ENCODE peak calls at places on chromosomes 12 and 14, in ten cellular contexts. R is Panc1, W is Peyer's patch, F is tibial artery, I is stomach, P is PC-3, V is breast epithelium, C is psoas muscle, B is right lobe of liver, T is esophagus squamous epithelium. E is an unnamed sample. For H3K4me1, the result is how much of the 10 kb centered on the place peaks cover.

GRCh38 chr14:27727371-27727770 is 1039.2 kb upstream of the FOXG1 start:
- DNase-seq in I (no peak), V (no peak), R (no peak), W (no peak), C (no peak), P (no peak), T (no peak), F (no peak), B (no peak), E (no peak)

GRCh38 chr14:59981564-59981963 is 61.6 kb downstream of the LRRC9 start:
- DNase-seq in C (no peak), V (no peak), F (no peak), I (no peak), B (no peak), W (no peak), R (no peak), P (no peak), T (no peak), E (no peak)

GRCh38 chr12:53766881-53767280 is 15.1 kb upstream of the CISTR start:
- DNase-seq in T (no peak), I (no peak), W (no peak), F (no peak), C (no peak), V (no peak), P (no peak), B (no peak), R (no peak), E (no peak)

GRCh38 chr14:32087173-32087861 is 10.2 kb downstream of the ARHGAP5 start:
- DNase-seq in I (no peak), R (no peak), V (no peak), C (no peak), P (peak), T (no peak), W (no peak), B (no peak), F (no peak), E (no peak)

GRCh38 chr14:59274991-59275391 is 86.5 kb downstream of the DAAM1 start:
- DNase-seq in C (no peak), B (no peak), R (no peak), I (no peak), V (no peak), P (peak), F (no peak), T (no peak), W (peak), E (peak)

GRCh38 chr14:99822800-99823455 is 29.7 kb downstream of the EML1 start:
- DNase-seq in C (no peak), V (no peak), I (no peak), F (no peak), W (no peak), B (no peak), P (no peak), R (no peak), T (no peak), E (no peak)

GRCh38 chr12:78697817-78698415 is 166.7 kb upstream of the SYT1 start:
- DNase-seq in C (no peak), W (no peak), V (no peak), I (no peak), T (no peak), P (peak), B (no peak), F (no peak), R (no peak), E (no peak)

GRCh38 chr12:100020370-100020769 is 35.6 kb upstream of the ANKS1B start:
- DNase-seq in B (no peak), F (no peak), I (no peak), V (no peak), C (no peak), W (no peak), P (peak), T (no peak), R (no peak), E (no peak)

GRCh38 chr12:98406378-98406777 is 109.0 kb upstream of the TMPO start:
- DNase-seq in C (no peak), R (no peak), V (no peak), T (no peak), B (no peak), F (no peak), I (no peak), W (no peak), P (no peak), E (no peak)

GRCh38 chr12:109192358-109192757 is 76.0 kb downstream of the ACACB start:
- DNase-seq in R (no peak), V (no peak), C (no peak), I (no peak), F (no peak), B (peak), T (no peak), P (peak), W (no peak), E (no peak)

GRCh38 chr12:131163189-131163738 is 209.6 kb downstream of the ADGRD1 start:
- DNase-seq in F (no peak), R (no peak), I (no peak), V (no peak), B (no peak), W (no peak), T (no peak), C (no peak), P (no peak), E (no peak)

GRCh38 chr12:87270894-87271293 is 758.3 kb downstream of the C12orf50 start:
- DNase-seq in I (no peak), B (no peak), V (no peak), P (peak), C (no peak), T (no peak), W (no peak), R (no peak), F (no peak), E (no peak)

GRCh38 chr12:51004504-51004903 is 21.7 kb downstream of the SLC11A2 start:
- DNase-seq in R (no peak), F (no peak), V (no peak), T (no peak), W (no peak), P (no peak), C (no peak), I (no peak), B (no peak), E (no peak)

DNA sequence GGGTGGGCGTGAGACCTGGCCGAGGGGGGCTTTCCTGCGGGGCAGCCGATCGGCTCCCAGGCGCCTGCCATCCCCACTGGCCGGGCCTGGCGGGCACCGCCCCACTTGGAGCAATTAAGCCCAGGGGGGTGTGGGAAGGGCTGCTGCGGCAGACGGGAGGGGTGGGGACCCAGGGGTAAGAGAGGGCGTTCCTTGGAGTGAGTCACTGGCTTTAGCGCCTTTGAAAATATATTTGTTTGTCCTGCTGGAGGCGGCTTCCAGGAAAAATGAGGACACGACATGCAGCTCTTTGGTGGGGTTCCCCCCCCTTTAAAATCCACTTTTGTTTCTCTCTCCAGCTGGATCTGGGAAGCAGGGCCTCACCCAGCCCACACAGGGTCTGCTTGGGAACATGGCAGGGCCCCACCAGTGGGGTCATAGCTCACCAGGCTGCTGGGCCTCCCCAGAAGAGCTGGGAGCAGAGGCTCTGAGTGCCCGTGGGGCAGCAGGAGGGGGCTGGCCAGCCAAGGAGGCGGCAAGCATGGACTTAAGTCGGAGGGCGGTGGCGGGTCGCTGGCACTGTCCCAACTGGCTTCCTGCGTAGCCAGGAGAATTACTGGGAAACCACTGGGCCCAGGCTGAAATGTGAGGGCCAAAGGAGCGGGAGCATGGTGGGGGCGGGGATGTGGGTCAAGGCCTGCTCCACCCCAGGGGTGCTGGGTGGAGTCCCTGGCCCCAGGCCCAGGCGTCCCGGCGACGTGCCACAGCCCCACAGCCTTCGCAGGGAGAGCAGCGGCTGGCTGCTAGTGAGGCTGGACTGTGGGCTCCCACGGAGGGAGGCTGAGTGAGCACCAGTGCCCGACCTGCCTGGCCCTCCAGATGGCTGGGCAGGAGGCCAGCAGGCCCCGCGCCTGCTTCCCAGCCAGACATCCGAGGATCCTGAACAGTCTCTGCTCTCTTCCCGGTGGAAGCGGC is 128.0 kb downstream of the RFLNA start:
- DNase-seq in F (peak), I (peak), V (peak), C (peak), B (peak), T (no peak), W (peak), P (peak), R (no peak), E (peak)
- TF ChIP-seq CTCF in F (no peak), I (no peak), V (peak), C (no peak), B (no peak), T (no peak), W (no peak), P (no peak), R (no peak), E (no peak)

GRCh38 chr14:22846811-22847307 is 10.5 kb downstream of the MMP14 start:
- DNase-seq in V (no peak), F (no peak), B (no peak), C (no peak), R (no peak), W (no peak), T (no peak), I (no peak), P (no peak), E (no peak)

GRCh38 chr14:22845821-22846625 is 9.6 kb downstream of the MMP14 start:
- DNase-seq in I (no peak), T (no peak), B (no peak), P (no peak), R (no peak), V (no peak), W (no peak), F (no peak), C (no peak), E (no peak)

GRCh38 chr14:22849212-22849819 is 12.9 kb downstream of the MMP14 start:
- DNase-seq in B (no peak), P (no peak), W (peak), F (peak), C (peak), R (no peak), I (peak), V (peak), T (no peak), E (no peak)

GRCh38 chr14:22848391-22849164 is 12.2 kb downstream of the MMP14 start:
- DNase-seq in P (no peak), B (no peak), W (peak), C (peak), I (peak), T (no peak), R (no peak), F (peak), V (no peak), E (peak)

GRCh38 chr14:22847661-22848341 is 11.4 kb downstream of the MMP14 start:
- DNase-seq in R (no peak), V (no peak), B (no peak), I (no peak), F (no peak), W (no peak), C (no peak), T (no peak), P (no peak), E (no peak)
- H3K4me1 ChIP-seq in R (under half), V (under half), B (under half), I (half or more), F (half or more), W (under half), C (under half), T (half or more), P (under half), E (under half)

DNA sequence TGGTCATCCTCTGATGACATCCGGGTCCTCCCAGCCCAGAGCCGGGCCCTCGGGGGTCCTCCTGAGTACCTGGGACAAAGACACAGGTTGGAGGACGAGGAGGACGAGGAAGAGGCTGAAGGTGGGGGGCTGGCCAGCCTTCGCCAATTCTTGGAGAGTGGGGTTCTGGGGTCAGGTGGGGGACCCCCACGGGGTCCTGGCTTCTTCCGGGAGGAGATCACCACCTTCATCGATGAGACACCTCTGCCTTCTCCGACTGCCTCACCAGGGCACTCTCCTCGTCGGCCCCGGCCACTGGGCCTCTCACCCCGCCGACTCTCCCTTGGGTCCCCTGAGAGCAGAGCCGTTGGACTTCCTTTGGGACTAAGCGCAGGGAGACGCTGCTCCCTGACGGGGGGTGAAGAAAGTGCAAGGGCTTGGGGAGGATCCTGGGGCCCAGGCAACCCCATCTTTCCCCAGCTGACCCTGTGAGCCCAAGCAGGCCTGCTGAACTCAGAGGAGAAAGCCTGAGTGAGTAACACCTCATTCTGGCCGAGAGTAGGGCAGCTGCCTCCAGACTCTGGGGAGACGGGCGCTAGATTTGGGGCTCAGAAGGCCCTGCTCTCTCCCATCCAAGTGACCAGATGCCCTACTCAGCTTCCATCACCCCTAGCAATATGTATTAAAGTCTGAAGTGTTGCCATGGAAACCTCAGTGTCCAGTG is 1.3 kb upstream of the P3H3 start:
- DNase-seq in B (no peak), T (no peak), I (no peak), F (no peak), V (no peak), R (no peak), C (no peak), W (no peak), P (no peak), E (no peak)
- TF ChIP-seq CTCF in B (no peak), T (no peak), I (no peak), F (no peak), V (no peak), R (no peak), C (no peak), W (no peak), P (no peak), E (no peak)

DNA sequence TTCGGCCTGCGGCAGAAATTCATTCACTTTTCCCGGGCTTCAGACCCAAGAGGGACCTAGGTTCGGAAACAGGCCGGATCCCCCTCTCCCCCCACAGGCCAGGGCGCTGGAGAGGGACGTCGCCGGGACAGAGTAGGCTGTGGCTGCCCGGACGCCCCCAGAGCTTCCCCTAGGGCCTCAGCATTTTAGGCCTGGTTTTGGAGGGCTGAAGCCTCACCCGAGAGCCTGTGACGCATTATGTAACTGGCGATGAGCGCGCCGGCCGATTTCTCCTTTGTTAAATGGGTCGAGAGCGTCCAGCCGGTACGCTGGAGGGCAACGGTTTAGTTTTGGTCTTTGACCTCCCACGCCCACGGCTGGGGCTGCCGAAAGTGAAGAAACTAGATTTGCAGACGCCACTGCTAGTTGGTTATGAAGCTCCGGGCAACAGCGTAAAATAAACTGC is 657 bp downstream of the PEBP1 start:
- DNase-seq in F (peak), T (peak), V (peak), W (peak), C (peak), B (peak), R (no peak), I (peak), P (peak), E (peak)
- H3K4me1 ChIP-seq in F (under half), T (under half), V (under half), W (under half), C (under half), B (under half), R (under half), I (under half), P (under half), E (under half)

GRCh38 chr12:33514893-33515292 is 75.3 kb upstream of the SYT10 start:
- DNase-seq in C (no peak), W (no peak), B (no peak), R (no peak), F (no peak), T (no peak), P (peak), V (no peak), I (no peak), E (no peak)
- TF ChIP-seq CTCF in C (no peak), W (no peak), B (peak), R (peak), F (no peak), T (peak), P (peak), V (no peak), I (no peak), E (no peak)

DNA sequence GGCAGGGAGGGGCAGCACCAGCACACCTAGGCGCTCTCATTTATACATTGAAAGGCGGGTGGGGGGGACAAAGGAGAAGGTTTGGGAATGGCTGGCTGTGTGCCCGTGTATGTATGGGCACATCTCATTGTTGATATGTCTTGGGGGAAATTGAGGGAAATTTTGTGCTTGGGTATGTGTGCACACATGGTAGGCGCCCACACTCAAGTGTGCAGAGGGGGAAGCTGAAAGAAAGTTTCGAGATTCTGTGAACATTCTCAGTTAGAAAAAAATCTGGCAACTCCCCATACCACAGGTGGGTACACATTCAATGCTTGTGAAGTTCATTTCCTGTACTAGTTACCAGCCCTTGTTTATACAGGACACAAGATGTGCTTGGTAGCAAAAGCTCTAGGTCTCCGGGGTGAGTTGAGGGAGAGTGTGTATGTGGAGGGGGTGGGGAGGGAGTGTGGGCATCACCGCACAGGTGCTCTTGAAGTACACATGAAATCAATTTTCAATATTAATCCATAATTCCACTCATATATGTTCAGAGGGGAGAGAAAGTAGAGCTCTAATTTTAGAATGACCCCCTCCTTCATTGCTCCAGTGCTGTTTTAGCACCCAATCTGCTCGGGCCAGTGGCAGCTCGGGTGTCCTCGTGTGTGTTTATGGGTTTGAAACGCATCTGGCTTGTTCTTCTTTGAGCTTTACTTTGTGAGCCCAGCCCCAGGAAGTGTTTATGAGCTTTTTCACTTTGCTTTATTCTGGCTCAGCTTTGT is 286.0 kb downstream of the ZFP36L1 start:
- DNase-seq in W (peak), B (no peak), I (peak), V (no peak), C (no peak), R (no peak), T (no peak), F (no peak), P (peak), E (no peak)
- H3K4me1 ChIP-seq in W (under half), B (under half), I (under half), V (under half), C (under half), R (under half), T (half or more), F (under half), P (under half), E (under half)

GRCh38 chr12:55683676-55684075 is 24.0 kb downstream of the ITGA7 start:
- DNase-seq in R (no peak), B (no peak), C (no peak), V (no peak), F (no peak), I (no peak), T (no peak), W (no peak), P (no peak), E (no peak)

GRCh38 chr12:55682087-55682796 is 25.5 kb downstream of the ITGA7 start:
- DNase-seq in R (no peak), W (peak), F (no peak), C (no peak), I (no peak), B (no peak), T (no peak), V (no peak), P (no peak), E (no peak)

GRCh38 chr12:55679691-55680090 is 28.0 kb downstream of the ITGA7 start:
- DNase-seq in B (no peak), P (no peak), W (no peak), I (no peak), C (peak), T (no peak), F (no peak), V (no peak), R (no peak), E (no peak)

GRCh38 chr12:55684761-55685370 is 22.8 kb downstream of the ITGA7 start:
- DNase-seq in R (no peak), V (no peak), F (no peak), W (no peak), C (no peak), P (no peak), T (no peak), B (peak), I (no peak), E (no peak)

DNA sequence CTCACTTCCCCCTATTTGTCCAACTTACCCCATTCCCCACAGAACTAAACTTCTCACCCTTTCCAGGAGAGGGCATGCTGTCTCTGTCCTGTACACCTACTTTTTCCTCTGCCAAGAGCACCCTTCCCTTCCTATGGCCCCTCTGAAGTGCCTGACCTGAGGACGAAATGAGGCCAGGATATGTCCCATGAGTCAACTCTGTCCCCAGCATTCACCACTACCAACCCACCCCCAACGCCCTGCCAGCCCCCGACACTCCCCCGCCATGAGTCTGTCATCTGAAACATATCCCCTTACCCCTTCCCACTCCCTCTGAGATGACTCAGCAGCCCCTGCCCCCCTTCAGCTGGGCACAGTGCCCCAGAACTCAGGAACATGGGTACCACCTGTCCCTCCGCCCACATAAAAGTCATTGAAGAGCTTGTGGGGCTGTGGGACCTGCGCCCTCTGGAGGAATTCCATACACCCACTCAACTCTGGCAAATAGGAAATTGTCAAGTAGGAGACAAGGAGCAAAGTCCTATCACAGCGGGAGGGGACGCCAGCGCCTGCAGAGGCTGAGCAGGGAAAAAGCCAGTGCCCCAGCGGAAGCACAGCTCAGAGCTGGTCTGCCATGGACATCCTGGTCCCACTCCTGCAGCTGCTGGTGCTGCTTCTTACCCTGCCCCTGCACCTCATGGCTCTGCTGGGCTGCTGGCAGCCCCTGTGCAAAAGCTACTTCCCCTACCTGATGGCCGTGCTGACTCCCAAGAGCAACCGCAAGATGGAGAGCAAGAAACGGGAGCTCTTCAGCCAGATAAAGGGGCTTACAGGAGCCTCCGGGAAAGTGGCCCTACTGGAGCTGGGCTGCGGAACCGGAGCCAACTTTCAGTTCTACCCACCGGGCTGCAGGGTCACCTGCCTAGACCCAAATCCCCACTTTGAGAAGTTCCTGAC is 26.3 kb downstream of the ITGA7 start:
- DNase-seq in V (no peak), F (peak), C (peak), R (no peak), I (peak), W (peak), B (peak), T (no peak), P (peak), E (peak)
- TF ChIP-seq CTCF in V (no peak), F (peak), C (peak), R (peak), I (peak), W (no peak), B (peak), T (no peak), P (peak), E (no peak)

GRCh38 chr14:76672123-76672522 is 89.1 kb upstream of the VASH1 start:
- DNase-seq in I (no peak), C (no peak), V (no peak), F (no peak), P (peak), T (no peak), W (no peak), R (no peak), B (no peak), E (no peak)
- H3K4me1 ChIP-seq in I (under half), C (under half), V (under half), F (under half), P (under half), T (under half), W (under half), R (under half), B (under half), E (under half)

E was measured in left lung.